ENCODE peak calls at places on chromosomes 2 and 18, in ten cellular contexts. One of them, this sample, is unnamed.

GRCh38 chr2:54404270-54404669 is 51.9 kb upstream of the SPTBN1 start:
- DNase-seq in OCI-LY7: peak; percentile 42
- DNase-seq in fibroblast of villous mesenchyme: peak; percentile 97
- DNase-seq in BE2C: no peak
- DNase-seq in neural progenitor cell: no peak
- DNase-seq in IMR-90: peak; percentile 58
- DNase-seq in foreskin fibroblast: peak; percentile 57
- DNase-seq in right atrium auricular region: no peak
- DNase-seq in CD8-positive, alpha-beta T cell: no peak
- DNase-seq in choroid plexus epithelial cell: peak; percentile 67
- DNase-seq in this sample: no peak

GRCh38 chr18:858016-858415 is 46.0 kb upstream of the YES1 start:
- DNase-seq in OCI-LY7: no peak
- DNase-seq in fibroblast of villous mesenchyme: no peak
- DNase-seq in BE2C: no peak
- DNase-seq in neural progenitor cell: no peak
- DNase-seq in IMR-90: no peak
- DNase-seq in foreskin fibroblast: no peak
- DNase-seq in right atrium auricular region: no peak
- DNase-seq in CD8-positive, alpha-beta T cell: no peak
- DNase-seq in choroid plexus epithelial cell: no peak
- DNase-seq in this sample: no peak

GRCh38 chr2:157596992-157597681 is 31.5 kb downstream of the ACVR1C start:
- DNase-seq in OCI-LY7: no peak
- DNase-seq in fibroblast of villous mesenchyme: no peak
- DNase-seq in BE2C: peak; percentile 34
- DNase-seq in neural progenitor cell: peak; percentile 78
- DNase-seq in IMR-90: peak; percentile 1
- DNase-seq in foreskin fibroblast: peak; percentile 42
- DNase-seq in right atrium auricular region: no peak
- DNase-seq in CD8-positive, alpha-beta T cell: peak; percentile 18
- DNase-seq in choroid plexus epithelial cell: peak; percentile 29
- DNase-seq in this sample: no peak

GRCh38 chr2:28089486-28089885 is 199.0 kb downstream of the BABAM2 start:
- DNase-seq in OCI-LY7: no peak
- DNase-seq in fibroblast of villous mesenchyme: no peak
- DNase-seq in BE2C: no peak
- DNase-seq in neural progenitor cell: no peak
- DNase-seq in IMR-90: no peak
- DNase-seq in foreskin fibroblast: no peak
- DNase-seq in right atrium auricular region: no peak
- DNase-seq in CD8-positive, alpha-beta T cell: no peak
- DNase-seq in choroid plexus epithelial cell: no peak
- DNase-seq in this sample: no peak

GRCh38 chr2:23967846-23968245 is 27.6 kb downstream of the UBXN2A start:
- DNase-seq in OCI-LY7: no peak
- DNase-seq in fibroblast of villous mesenchyme: no peak
- DNase-seq in BE2C: no peak
- DNase-seq in neural progenitor cell: no peak
- DNase-seq in IMR-90: no peak
- DNase-seq in foreskin fibroblast: peak; percentile 3
- DNase-seq in right atrium auricular region: no peak
- DNase-seq in CD8-positive, alpha-beta T cell: no peak
- DNase-seq in choroid plexus epithelial cell: no peak
- DNase-seq in this sample: peak; percentile 19

GRCh38 chr18:9771261-9771976 is 63.3 kb downstream of the RAB31 start:
- DNase-seq in OCI-LY7: peak; percentile 46
- DNase-seq in fibroblast of villous mesenchyme: peak; percentile 69
- DNase-seq in BE2C: peak; percentile 75
- DNase-seq in neural progenitor cell: peak; percentile 85
- DNase-seq in IMR-90: peak; percentile 57
- DNase-seq in foreskin fibroblast: peak; percentile 72
- DNase-seq in right atrium auricular region: peak; percentile 90
- DNase-seq in CD8-positive, alpha-beta T cell: no peak
- DNase-seq in choroid plexus epithelial cell: peak; percentile 65
- DNase-seq in this sample: peak; percentile 93

GRCh38 chr18:25326231-25327042 is 25.5 kb downstream of the ZNF521 start:
- DNase-seq in OCI-LY7: no peak
- DNase-seq in fibroblast of villous mesenchyme: peak; percentile 20
- DNase-seq in BE2C: no peak
- DNase-seq in neural progenitor cell: no peak
- DNase-seq in IMR-90: peak; percentile 6
- DNase-seq in foreskin fibroblast: peak; percentile 70
- DNase-seq in right atrium auricular region: no peak
- DNase-seq in CD8-positive, alpha-beta T cell: no peak
- DNase-seq in choroid plexus epithelial cell: no peak
- DNase-seq in this sample: no peak

GRCh38 chr2:88811238-88811637 is 119.8 kb downstream of the RPIA start:
- DNase-seq in OCI-LY7: no peak
- DNase-seq in fibroblast of villous mesenchyme: no peak
- DNase-seq in BE2C: no peak
- DNase-seq in neural progenitor cell: no peak
- DNase-seq in IMR-90: no peak
- DNase-seq in foreskin fibroblast: no peak
- DNase-seq in right atrium auricular region: no peak
- DNase-seq in CD8-positive, alpha-beta T cell: no peak
- DNase-seq in choroid plexus epithelial cell: no peak
- DNase-seq in this sample: no peak

GRCh38 chr2:149389506-149390167 is 59.2 kb downstream of the LYPD6 start:
- DNase-seq in OCI-LY7: no peak
- DNase-seq in fibroblast of villous mesenchyme: no peak
- DNase-seq in BE2C: no peak
- DNase-seq in neural progenitor cell: peak; percentile 62
- DNase-seq in IMR-90: no peak
- DNase-seq in foreskin fibroblast: peak; percentile 21
- DNase-seq in right atrium auricular region: no peak
- DNase-seq in CD8-positive, alpha-beta T cell: no peak
- DNase-seq in choroid plexus epithelial cell: no peak
- DNase-seq in this sample: no peak

GRCh38 chr2:149387411-149387810 is 57.0 kb downstream of the LYPD6 start:
- DNase-seq in OCI-LY7: no peak
- DNase-seq in fibroblast of villous mesenchyme: no peak
- DNase-seq in BE2C: no peak
- DNase-seq in neural progenitor cell: no peak
- DNase-seq in IMR-90: no peak
- DNase-seq in foreskin fibroblast: peak; percentile 62
- DNase-seq in right atrium auricular region: no peak
- DNase-seq in CD8-positive, alpha-beta T cell: no peak
- DNase-seq in choroid plexus epithelial cell: no peak
- DNase-seq in this sample: no peak

GRCh38 chr2:149393647-149394046 is 63.3 kb downstream of the LYPD6 start:
- DNase-seq in OCI-LY7: no peak
- DNase-seq in fibroblast of villous mesenchyme: no peak
- DNase-seq in BE2C: no peak
- DNase-seq in neural progenitor cell: no peak
- DNase-seq in IMR-90: no peak
- DNase-seq in foreskin fibroblast: no peak
- DNase-seq in right atrium auricular region: no peak
- DNase-seq in CD8-positive, alpha-beta T cell: no peak
- DNase-seq in choroid plexus epithelial cell: no peak
- DNase-seq in this sample: no peak

GRCh38 chr2:149383340-149383739 is 53.0 kb downstream of the LYPD6 start:
- DNase-seq in OCI-LY7: no peak
- DNase-seq in fibroblast of villous mesenchyme: peak; percentile 85
- DNase-seq in BE2C: no peak
- DNase-seq in neural progenitor cell: no peak
- DNase-seq in IMR-90: peak; percentile 75
- DNase-seq in foreskin fibroblast: peak; percentile 92
- DNase-seq in right atrium auricular region: no peak
- DNase-seq in CD8-positive, alpha-beta T cell: no peak
- DNase-seq in choroid plexus epithelial cell: peak; percentile 4
- DNase-seq in this sample: no peak

GRCh38 chr2:149388120-149388816 is 57.9 kb downstream of the LYPD6 start:
- DNase-seq in OCI-LY7: no peak
- DNase-seq in fibroblast of villous mesenchyme: peak; percentile 28
- DNase-seq in BE2C: no peak
- DNase-seq in neural progenitor cell: peak; percentile 19
- DNase-seq in IMR-90: no peak
- DNase-seq in foreskin fibroblast: peak; percentile 63
- DNase-seq in right atrium auricular region: no peak
- DNase-seq in CD8-positive, alpha-beta T cell: no peak
- DNase-seq in choroid plexus epithelial cell: no peak
- DNase-seq in this sample: no peak
- TF ChIP-seq CTCF in OCI-LY7: peak; percentile 16
- TF ChIP-seq CTCF in fibroblast of villous mesenchyme: peak; percentile 40
- TF ChIP-seq CTCF in BE2C: no peak
- TF ChIP-seq CTCF in neural progenitor cell: peak; percentile 41
- TF ChIP-seq CTCF in IMR-90: no peak
- TF ChIP-seq CTCF in foreskin fibroblast: peak; percentile 30
- TF ChIP-seq CTCF in right atrium auricular region: no peak
- TF ChIP-seq CTCF in CD8-positive, alpha-beta T cell: no peak
- TF ChIP-seq CTCF in choroid plexus epithelial cell: no peak
- TF ChIP-seq CTCF in this sample: peak; percentile 23

DNA sequence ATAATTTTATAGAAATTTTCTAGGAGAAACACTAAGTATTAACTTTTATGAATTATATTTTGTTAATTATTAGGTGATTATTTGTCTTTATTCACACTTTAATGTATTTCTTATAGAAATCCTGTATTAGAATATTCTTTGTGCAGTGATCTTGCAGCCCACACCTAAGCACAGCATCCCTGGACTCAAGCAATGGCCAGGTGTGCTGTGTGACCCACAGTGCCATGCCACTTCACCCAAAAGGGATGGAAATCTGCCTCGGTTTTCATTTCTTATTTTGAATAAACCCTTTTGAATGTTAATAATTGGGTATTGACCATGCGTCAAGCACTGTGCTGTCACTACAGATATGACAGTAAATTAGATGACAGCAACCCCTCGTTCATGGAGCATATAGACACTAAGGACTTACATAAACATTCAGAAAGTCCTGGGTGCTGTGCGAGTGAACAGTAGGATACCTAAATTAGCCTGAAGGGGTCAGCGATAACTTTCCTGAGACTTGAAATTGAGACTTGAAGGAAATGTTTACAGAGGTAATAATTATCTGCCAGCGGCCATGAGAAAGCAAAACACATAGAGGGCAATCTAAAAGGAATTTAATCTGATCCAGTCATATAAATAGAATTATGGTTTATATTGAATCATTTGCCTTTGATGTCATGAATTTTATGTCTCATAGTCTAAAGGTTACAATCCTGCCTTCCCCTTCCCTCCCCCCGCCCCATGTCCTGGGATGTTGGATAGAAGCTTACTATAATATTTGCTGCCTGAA is 52.7 kb upstream of the CALCRL start:
- DNase-seq in OCI-LY7: no peak
- DNase-seq in fibroblast of villous mesenchyme: peak; percentile 60
- DNase-seq in BE2C: no peak
- DNase-seq in neural progenitor cell: peak; percentile 43
- DNase-seq in IMR-90: peak; percentile 84
- DNase-seq in foreskin fibroblast: peak; percentile 56
- DNase-seq in right atrium auricular region: no peak
- DNase-seq in CD8-positive, alpha-beta T cell: no peak
- DNase-seq in choroid plexus epithelial cell: peak; percentile 62
- DNase-seq in this sample: no peak
- TF ChIP-seq CTCF in OCI-LY7: no peak
- TF ChIP-seq CTCF in fibroblast of villous mesenchyme: peak; percentile 34
- TF ChIP-seq CTCF in BE2C: peak; percentile 22
- TF ChIP-seq CTCF in neural progenitor cell: peak; percentile 52
- TF ChIP-seq CTCF in IMR-90: peak; percentile 50
- TF ChIP-seq CTCF in foreskin fibroblast: peak; percentile 8
- TF ChIP-seq CTCF in right atrium auricular region: no peak
- TF ChIP-seq CTCF in CD8-positive, alpha-beta T cell: no peak
- TF ChIP-seq CTCF in choroid plexus epithelial cell: peak; percentile 32
- TF ChIP-seq CTCF in this sample: peak; percentile 29

GRCh38 chr18:39838831-39839230 is 2116.2 kb upstream of the PIK3C3 start:
- DNase-seq in OCI-LY7: no peak
- DNase-seq in fibroblast of villous mesenchyme: no peak
- DNase-seq in BE2C: no peak
- DNase-seq in neural progenitor cell: no peak
- DNase-seq in IMR-90: no peak
- DNase-seq in foreskin fibroblast: no peak
- DNase-seq in right atrium auricular region: no peak
- DNase-seq in CD8-positive, alpha-beta T cell: no peak
- DNase-seq in choroid plexus epithelial cell: no peak
- DNase-seq in this sample: no peak

GRCh38 chr18:39840406-39840805 is 2114.6 kb upstream of the PIK3C3 start:
- DNase-seq in OCI-LY7: no peak
- DNase-seq in fibroblast of villous mesenchyme: peak; percentile 63
- DNase-seq in BE2C: no peak
- DNase-seq in neural progenitor cell: no peak
- DNase-seq in IMR-90: peak; percentile 49
- DNase-seq in foreskin fibroblast: peak; percentile 66
- DNase-seq in right atrium auricular region: no peak
- DNase-seq in CD8-positive, alpha-beta T cell: no peak
- DNase-seq in choroid plexus epithelial cell: peak; percentile 98
- DNase-seq in this sample: no peak

GRCh38 chr18:39839782-39840181 is 2115.3 kb upstream of the PIK3C3 start:
- DNase-seq in OCI-LY7: no peak
- DNase-seq in fibroblast of villous mesenchyme: no peak
- DNase-seq in BE2C: no peak
- DNase-seq in neural progenitor cell: no peak
- DNase-seq in IMR-90: peak; percentile 1
- DNase-seq in foreskin fibroblast: peak; percentile 21
- DNase-seq in right atrium auricular region: no peak
- DNase-seq in CD8-positive, alpha-beta T cell: no peak
- DNase-seq in choroid plexus epithelial cell: peak; percentile 86
- DNase-seq in this sample: no peak

GRCh38 chr18:39834636-39835035 is 2120.4 kb upstream of the PIK3C3 start:
- DNase-seq in OCI-LY7: no peak
- DNase-seq in fibroblast of villous mesenchyme: no peak
- DNase-seq in BE2C: no peak
- DNase-seq in neural progenitor cell: no peak
- DNase-seq in IMR-90: no peak
- DNase-seq in foreskin fibroblast: no peak
- DNase-seq in right atrium auricular region: no peak
- DNase-seq in CD8-positive, alpha-beta T cell: no peak
- DNase-seq in choroid plexus epithelial cell: no peak
- DNase-seq in this sample: no peak

DNA sequence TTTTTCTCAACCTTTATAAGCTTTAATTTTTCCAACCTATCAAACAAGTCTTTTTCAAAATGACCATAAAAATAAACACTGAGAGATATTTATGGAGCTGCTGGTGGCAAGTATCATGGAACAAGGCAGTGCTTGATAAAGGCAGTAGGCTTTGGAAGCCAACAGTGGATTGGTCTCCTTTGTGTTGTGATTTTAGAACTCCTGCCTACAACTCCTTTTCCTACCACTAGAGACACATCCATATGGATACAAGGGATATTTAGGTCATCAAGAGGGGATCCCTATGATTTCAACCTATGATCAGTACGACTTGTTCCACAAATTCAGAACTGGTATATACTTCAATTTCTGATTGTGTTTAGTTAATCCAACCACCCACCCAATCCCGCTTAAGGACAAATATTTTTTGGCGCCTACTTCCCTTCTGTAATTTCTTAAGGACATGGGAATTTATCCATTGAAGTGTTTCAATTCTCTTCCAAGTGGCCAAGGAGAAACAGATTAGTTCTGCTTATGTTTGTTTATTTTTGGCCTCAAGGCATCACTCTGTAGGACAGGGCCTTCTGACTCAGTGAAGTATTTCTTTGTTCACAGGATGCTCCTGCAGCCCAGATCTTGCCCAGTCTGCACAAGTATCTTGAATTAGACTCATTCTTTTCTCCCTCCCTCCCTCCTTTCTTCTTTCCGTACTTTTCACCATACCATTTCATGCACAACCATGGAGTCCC is 2119.6 kb upstream of the PIK3C3 start:
- DNase-seq in OCI-LY7: no peak
- DNase-seq in fibroblast of villous mesenchyme: no peak
- DNase-seq in BE2C: no peak
- DNase-seq in neural progenitor cell: no peak
- DNase-seq in IMR-90: peak; percentile 2
- DNase-seq in foreskin fibroblast: peak; percentile 72
- DNase-seq in right atrium auricular region: no peak
- DNase-seq in CD8-positive, alpha-beta T cell: no peak
- DNase-seq in choroid plexus epithelial cell: peak; percentile 46
- DNase-seq in this sample: no peak
- TF ChIP-seq CTCF in OCI-LY7: no peak
- TF ChIP-seq CTCF in fibroblast of villous mesenchyme: peak; percentile 18
- TF ChIP-seq CTCF in BE2C: no peak
- TF ChIP-seq CTCF in neural progenitor cell: peak; percentile 17
- TF ChIP-seq CTCF in IMR-90: no peak
- TF ChIP-seq CTCF in foreskin fibroblast: no peak
- TF ChIP-seq CTCF in right atrium auricular region: no peak
- TF ChIP-seq CTCF in CD8-positive, alpha-beta T cell: no peak
- TF ChIP-seq CTCF in choroid plexus epithelial cell: no peak
- TF ChIP-seq CTCF in this sample: no peak

GRCh38 chr2:48620604-48621003 is 2.9 kb downstream of the GTF2A1L start:
- DNase-seq in OCI-LY7: no peak
- DNase-seq in fibroblast of villous mesenchyme: no peak
- DNase-seq in BE2C: no peak
- DNase-seq in neural progenitor cell: no peak
- DNase-seq in IMR-90: no peak
- DNase-seq in foreskin fibroblast: no peak
- DNase-seq in right atrium auricular region: no peak
- DNase-seq in CD8-positive, alpha-beta T cell: no peak
- DNase-seq in choroid plexus epithelial cell: no peak
- DNase-seq in this sample: no peak
- TF ChIP-seq CTCF in OCI-LY7: no peak
- TF ChIP-seq CTCF in fibroblast of villous mesenchyme: no peak
- TF ChIP-seq CTCF in BE2C: no peak
- TF ChIP-seq CTCF in neural progenitor cell: no peak
- TF ChIP-seq CTCF in IMR-90: no peak
- TF ChIP-seq CTCF in foreskin fibroblast: no peak
- TF ChIP-seq CTCF in right atrium auricular region: no peak
- TF ChIP-seq CTCF in CD8-positive, alpha-beta T cell: no peak
- TF ChIP-seq CTCF in choroid plexus epithelial cell: no peak
- TF ChIP-seq CTCF in this sample: no peak

This sample was measured in osteocyte.